ENCODE peak calls at places on chromosomes 13 and 19, in six cellular contexts. A is OCI-LY7, I is GM23248, L is Peyer's patch, K is small intestine, Y is heart left ventricle. T is an unnamed sample. For H3K4me1 and H3K9me3, the result is how much of the 10 kb centered on the place peaks cover.

GRCh38 chr19:49669511-49669910 is 3.8 kb downstream of the BCL2L12 start:
- DNase-seq in A (no peak), I (peak), L (no peak), K (no peak), Y (no peak), T (no peak)

GRCh38 chr13:28636677-28637317 is 22.1 kb upstream of the POMP start:
- DNase-seq in A (peak), I (peak), L (no peak), K (peak), Y (peak), T (no peak)

GRCh38 chr13:38685974-38686571 is 804 bp upstream of the FREM2 start:
- DNase-seq in A (no peak), I (peak), L (no peak), K (peak), Y (no peak), T (no peak)

GRCh38 chr19:38514812-38515633 is 81.5 kb downstream of the RYR1 start:
- DNase-seq in A (peak), I (peak), L (peak), K (peak), Y (peak), T (peak)

GRCh38 chr13:97978661-97979450 is 25.4 kb downstream of the IPO5 start:
- DNase-seq in A (no peak), I (peak), L (no peak), K (no peak), Y (no peak), T (no peak)

GRCh38 chr13:74206061-74206561 is 71.9 kb upstream of the KLF12 start:
- DNase-seq in A (no peak), I (peak), L (no peak), K (no peak), Y (no peak), T (no peak)

GRCh38 chr13:100875392-100876043 is 200.9 kb upstream of the TMTC4 start:
- DNase-seq in A (no peak), I (peak), L (no peak), K (no peak), Y (no peak), T (no peak)

GRCh38 chr13:98507060-98507797 is 69.7 kb downstream of the STK24 start:
- DNase-seq in A (no peak), I (peak), L (peak), K (peak), Y (peak), T (no peak)

GRCh38 chr19:35919306-35919705 is 11.2 kb upstream of the TYROBP start:
- DNase-seq in A (no peak), I (no peak), L (no peak), K (no peak), Y (no peak), T (no peak)

GRCh38 chr19:46000497-46001246 is 5.4 kb downstream of the CCDC61 start:
- DNase-seq in A (peak), I (peak), L (peak), K (peak), Y (no peak), T (peak)

GRCh38 chr19:16896098-16896912 is 7.5 kb downstream of the F2RL3 start:
- DNase-seq in A (no peak), I (no peak), L (no peak), K (no peak), Y (no peak), T (peak)

GRCh38 chr19:17090501-17091074 is 15.0 kb downstream of the MYO9B start:
- DNase-seq in A (no peak), I (peak), L (no peak), K (no peak), Y (no peak), T (no peak)

GRCh38 chr19:29785955-29786589 is 25.7 kb upstream of the CCNE1 start:
- DNase-seq in A (peak), I (no peak), L (no peak), K (peak), Y (no peak), T (no peak)

GRCh38 chr13:108897955-108898354 is 268.5 kb downstream of the MYO16 start:
- DNase-seq in A (no peak), I (peak), L (no peak), K (no peak), Y (no peak), T (no peak)

GRCh38 chr19:11578342-11579142 is 1.1 kb upstream of the ACP5 start:
- DNase-seq in A (peak), I (no peak), L (no peak), K (peak), Y (peak), T (peak)

GRCh38 chr19:51119675-51120074 is 5.0 kb upstream of the SIGLEC9 start:
- DNase-seq in A (no peak), I (no peak), L (no peak), K (no peak), Y (no peak), T (peak)

GRCh38 chr13:25281193-25281936 is 5.9 kb downstream of the MTMR6 start:
- DNase-seq in A (peak), I (no peak), L (no peak), K (no peak), Y (no peak), T (no peak)

GRCh38 chr13:21435710-21436151 is 23.4 kb downstream of the ZDHHC20 start:
- DNase-seq in A (peak), I (peak), L (no peak), K (peak), Y (peak), T (peak)

GRCh38 chr19:11649941-11650340 is 52.7 kb downstream of the ZNF627 start:
- DNase-seq in A (no peak), I (peak), L (no peak), K (no peak), Y (no peak), T (no peak)

GRCh38 chr13:91162180-91162579 is 185.3 kb upstream of the MIR17HG start:
- DNase-seq in A (peak), I (no peak), L (no peak), K (no peak), Y (no peak), T (no peak)

GRCh38 chr13:47327856-47328255 is 431.0 kb upstream of the HTR2A start:
- DNase-seq in A (no peak), I (no peak), L (no peak), K (no peak), Y (no peak), T (no peak)

GRCh38 chr19:5665781-5666513 is 14.4 kb downstream of the MICOS13 start:
- DNase-seq in A (no peak), I (peak), L (no peak), K (no peak), Y (no peak), T (peak)

GRCh38 chr13:27353166-27353583 is 71.2 kb upstream of the GTF3A start:
- DNase-seq in A (peak), I (peak), L (no peak), K (peak), Y (no peak), T (no peak)

GRCh38 chr13:51229141-51229540 is 6.9 kb downstream of the FAM124A start:
- DNase-seq in A (no peak), I (no peak), L (no peak), K (no peak), Y (no peak), T (no peak)

GRCh38 chr13:51231456-51231855 is 9.3 kb downstream of the FAM124A start:
- DNase-seq in A (no peak), I (no peak), L (no peak), K (no peak), Y (no peak), T (no peak)

GRCh38 chr13:51230473-51231105 is 8.4 kb downstream of the FAM124A start:
- DNase-seq in A (no peak), I (peak), L (no peak), K (peak), Y (peak), T (no peak)

GRCh38 chr13:51233117-51233826 is 11.1 kb downstream of the FAM124A start:
- DNase-seq in A (no peak), I (no peak), L (no peak), K (no peak), Y (no peak), T (no peak)

GRCh38 chr13:51229731-51230130 is 7.5 kb downstream of the FAM124A start:
- DNase-seq in A (no peak), I (no peak), L (no peak), K (no peak), Y (no peak), T (no peak)
- H3K4me1 ChIP-seq in A (under half), I (under half), L (under half), K (under half), Y (under half), T (under half)

DNA sequence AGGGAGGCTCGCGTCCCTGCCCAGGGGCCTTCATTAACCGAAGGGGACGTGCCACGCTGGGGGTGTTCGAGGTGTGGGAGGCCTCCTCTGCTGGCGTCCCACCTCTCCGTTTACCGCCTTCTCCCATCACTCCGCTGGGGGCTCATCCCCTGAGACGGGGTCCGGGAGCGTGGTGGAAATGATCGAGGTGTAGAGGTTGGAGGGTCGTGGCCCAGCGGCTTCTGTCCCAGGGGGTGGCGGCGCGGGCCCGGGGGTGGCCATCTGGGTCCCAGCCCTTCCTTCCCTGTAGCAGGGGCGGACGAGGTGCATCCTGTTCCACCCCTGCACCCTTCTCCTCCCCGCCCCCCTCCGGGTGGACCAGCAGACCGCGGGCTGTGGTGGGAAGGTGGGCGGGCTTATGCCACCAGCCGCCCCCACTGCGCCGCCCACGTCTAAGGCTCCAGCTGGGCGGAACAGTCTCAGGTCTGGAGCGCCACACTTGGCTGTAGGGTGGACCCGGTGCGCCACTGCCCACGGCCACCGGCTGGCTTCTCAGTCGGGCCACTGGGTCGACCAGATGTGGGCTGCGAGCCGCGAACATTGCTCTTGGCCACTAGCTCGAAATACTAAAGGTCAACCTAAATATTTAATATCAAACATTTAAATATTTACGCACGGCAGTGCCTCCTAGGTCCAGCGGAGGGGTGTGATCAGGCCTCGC is 69.5 kb downstream of the ZNF723 start:
- DNase-seq in A (no peak), I (no peak), L (no peak), K (no peak), Y (no peak), T (no peak)
- H3K9me3 ChIP-seq in A (under half), I (under half), L (under half), K (under half), Y (under half), T (half or more)

GRCh38 chr19:4580961-4581380 is 21.5 kb upstream of the SEMA6B start:
- DNase-seq in A (no peak), I (no peak), L (no peak), K (no peak), Y (no peak), T (no peak)
- H3K4me3 ChIP-seq in A (no peak), I (no peak), L (no peak), K (no peak), Y (no peak), T (peak)

GRCh38 chr19:10203686-10204085 is 8.9 kb upstream of the DNMT1 start:
- DNase-seq in A (peak), I (no peak), L (no peak), K (no peak), Y (no peak), T (no peak)
- H3K4me1 ChIP-seq in A (half or more), I (under half), L (under half), K (under half), Y (under half), T (under half)

GRCh38 chr19:23440791-23441190 is 45.5 kb upstream of the ZNF91 start:
- DNase-seq in A (peak), I (peak), L (no peak), K (no peak), Y (no peak), T (no peak)
- H3K9me3 ChIP-seq in A (under half), I (under half), L (under half), K (under half), Y (under half), T (half or more)

DNA sequence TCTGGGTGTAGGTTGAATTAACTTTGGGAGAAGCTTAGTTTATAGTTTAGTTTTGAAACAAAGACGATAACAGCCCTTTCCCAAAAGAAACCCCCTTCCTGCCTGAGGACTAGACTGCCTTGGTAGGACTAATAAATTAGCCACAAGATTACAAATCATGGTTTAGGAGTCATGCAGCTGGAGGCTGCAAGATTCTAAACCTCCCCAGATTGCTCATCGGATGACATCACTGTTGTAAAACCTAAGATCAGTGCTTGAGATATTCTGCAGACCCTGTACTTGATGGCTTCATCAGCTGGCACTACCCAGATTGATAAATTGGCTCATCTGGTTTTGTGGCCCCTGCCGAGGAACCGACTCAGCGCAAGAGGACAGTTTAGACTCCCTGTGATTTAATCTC is 35.9 kb upstream of the MPHOSPH8 start:
- DNase-seq in A (no peak), I (peak), L (no peak), K (no peak), Y (no peak), T (no peak)
- H3K4me3 ChIP-seq in A (no peak), I (no peak), L (no peak), K (no peak), Y (no peak), T (no peak)

DNA sequence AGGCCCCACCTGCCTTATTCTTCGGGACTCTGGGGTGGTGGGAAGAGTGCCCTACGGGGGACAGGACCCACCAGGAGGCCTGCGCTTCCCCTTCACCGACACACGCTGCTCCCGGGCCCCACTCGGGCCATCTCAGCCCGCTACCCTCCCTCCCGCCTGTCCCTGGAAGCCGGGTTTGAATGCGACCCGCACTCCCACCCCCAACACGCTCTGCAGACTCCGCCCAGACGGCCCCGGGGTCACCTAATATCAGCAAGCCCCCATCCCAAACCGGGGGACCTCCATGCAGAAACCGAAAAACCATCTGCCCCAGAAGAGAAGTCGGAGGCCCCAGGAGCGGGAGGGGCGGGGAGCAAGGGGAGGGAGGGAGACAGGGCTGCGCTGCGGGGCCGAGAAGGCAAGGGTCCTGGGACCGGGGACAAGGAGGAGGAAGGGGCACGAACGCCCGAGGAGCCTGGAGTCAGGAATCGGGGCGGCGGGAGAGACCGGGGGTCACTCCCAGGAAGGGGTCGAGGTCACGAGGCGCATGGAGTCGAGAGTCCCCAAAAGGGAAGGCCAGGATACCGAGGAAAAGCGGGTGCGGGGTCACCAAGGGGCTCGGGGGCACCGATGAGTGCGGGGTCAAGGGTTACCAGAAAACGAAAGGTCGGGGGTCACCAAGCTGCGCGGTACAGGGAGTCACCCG is 766 bp downstream of the SBNO2 start:
- DNase-seq in A (peak), I (peak), L (no peak), K (peak), Y (peak), T (peak)
- H3K4me1 ChIP-seq in A (under half), I (under half), L (under half), K (under half), Y (under half), T (half or more)

T was measured in spleen.